ENCODE peak calls at places on chromosomes 16 and 17, in ten cellular contexts. One of them, this sample, is unnamed.

GRCh38 chr16:88314991-88315542 is 67.7 kb upstream of the ZNF469 start:
- DNase-seq in heart left ventricle: no peak
- DNase-seq in thyroid gland: no peak
- DNase-seq in endothelial cell: no peak
- DNase-seq in BE2C: no peak
- DNase-seq in AG04449: no peak
- DNase-seq in astrocyte of the cerebellum: no peak
- DNase-seq in HFFc6: no peak
- DNase-seq in spleen: no peak
- DNase-seq in heart right ventricle: no peak
- DNase-seq in this sample: no peak

GRCh38 chr16:12815361-12815760 is 11.7 kb upstream of the CPPED1 start:
- DNase-seq in heart left ventricle: no peak
- DNase-seq in thyroid gland: no peak
- DNase-seq in endothelial cell: no peak
- DNase-seq in BE2C: no peak
- DNase-seq in AG04449: no peak
- DNase-seq in astrocyte of the cerebellum: no peak
- DNase-seq in HFFc6: no peak
- DNase-seq in spleen: no peak
- DNase-seq in heart right ventricle: no peak
- DNase-seq in this sample: no peak

GRCh38 chr16:74997042-74997491 is 1.8 kb upstream of the ZNRF1 start:
- DNase-seq in heart left ventricle: no peak
- DNase-seq in thyroid gland: no peak
- DNase-seq in endothelial cell: no peak
- DNase-seq in BE2C: no peak
- DNase-seq in AG04449: no peak
- DNase-seq in astrocyte of the cerebellum: no peak
- DNase-seq in HFFc6: no peak
- DNase-seq in spleen: no peak
- DNase-seq in heart right ventricle: no peak
- DNase-seq in this sample: no peak

GRCh38 chr16:17345043-17345442 is 125.7 kb downstream of the XYLT1 start:
- DNase-seq in heart left ventricle: peak
- DNase-seq in thyroid gland: peak
- DNase-seq in endothelial cell: no peak
- DNase-seq in BE2C: no peak
- DNase-seq in AG04449: no peak
- DNase-seq in astrocyte of the cerebellum: no peak
- DNase-seq in HFFc6: no peak
- DNase-seq in spleen: no peak
- DNase-seq in heart right ventricle: peak
- DNase-seq in this sample: peak

GRCh38 chr17:38914741-38915638 is 10.4 kb upstream of the LASP1NB start:
- DNase-seq in heart left ventricle: no peak
- DNase-seq in thyroid gland: no peak
- DNase-seq in endothelial cell: no peak
- DNase-seq in BE2C: peak
- DNase-seq in AG04449: no peak
- DNase-seq in astrocyte of the cerebellum: no peak
- DNase-seq in HFFc6: no peak
- DNase-seq in spleen: peak
- DNase-seq in heart right ventricle: no peak
- DNase-seq in this sample: no peak

GRCh38 chr17:74203439-74204240 is at the start of gene RPL38:
- DNase-seq in heart left ventricle: peak
- DNase-seq in thyroid gland: peak
- DNase-seq in endothelial cell: peak
- DNase-seq in BE2C: peak
- DNase-seq in AG04449: peak
- DNase-seq in astrocyte of the cerebellum: peak
- DNase-seq in HFFc6: peak
- DNase-seq in spleen: peak
- DNase-seq in heart right ventricle: peak
- DNase-seq in this sample: peak

GRCh38 chr17:2924211-2924610 is 128.0 kb downstream of the RAP1GAP2 start:
- DNase-seq in heart left ventricle: no peak
- DNase-seq in thyroid gland: no peak
- DNase-seq in endothelial cell: no peak
- DNase-seq in BE2C: peak
- DNase-seq in AG04449: no peak
- DNase-seq in astrocyte of the cerebellum: no peak
- DNase-seq in HFFc6: no peak
- DNase-seq in spleen: no peak
- DNase-seq in heart right ventricle: no peak
- DNase-seq in this sample: no peak

GRCh38 chr17:63405741-63406261 is 40.3 kb downstream of the CYB561 start:
- DNase-seq in heart left ventricle: no peak
- DNase-seq in thyroid gland: no peak
- DNase-seq in endothelial cell: no peak
- DNase-seq in BE2C: no peak
- DNase-seq in AG04449: peak
- DNase-seq in astrocyte of the cerebellum: peak
- DNase-seq in HFFc6: peak
- DNase-seq in spleen: no peak
- DNase-seq in heart right ventricle: no peak
- DNase-seq in this sample: no peak

GRCh38 chr17:14228903-14229302 is 7.8 kb downstream of the CDRT15 start:
- DNase-seq in heart left ventricle: no peak
- DNase-seq in thyroid gland: no peak
- DNase-seq in endothelial cell: no peak
- DNase-seq in BE2C: no peak
- DNase-seq in AG04449: peak
- DNase-seq in astrocyte of the cerebellum: no peak
- DNase-seq in HFFc6: peak
- DNase-seq in spleen: no peak
- DNase-seq in heart right ventricle: no peak
- DNase-seq in this sample: no peak

GRCh38 chr17:520447-521167 is 168.0 kb upstream of the RPH3AL start:
- DNase-seq in heart left ventricle: no peak
- DNase-seq in thyroid gland: no peak
- DNase-seq in endothelial cell: no peak
- DNase-seq in BE2C: no peak
- DNase-seq in AG04449: no peak
- DNase-seq in astrocyte of the cerebellum: no peak
- DNase-seq in HFFc6: no peak
- DNase-seq in spleen: no peak
- DNase-seq in heart right ventricle: no peak
- DNase-seq in this sample: peak

GRCh38 chr17:9212376-9213310 is 191.3 kb downstream of the NTN1 start:
- DNase-seq in heart left ventricle: no peak
- DNase-seq in thyroid gland: no peak
- DNase-seq in endothelial cell: no peak
- DNase-seq in BE2C: no peak
- DNase-seq in AG04449: no peak
- DNase-seq in astrocyte of the cerebellum: no peak
- DNase-seq in HFFc6: no peak
- DNase-seq in spleen: peak
- DNase-seq in heart right ventricle: no peak
- DNase-seq in this sample: no peak

GRCh38 chr17:13076905-13077304 is 59.1 kb upstream of the ELAC2 start:
- DNase-seq in heart left ventricle: no peak
- DNase-seq in thyroid gland: no peak
- DNase-seq in endothelial cell: no peak
- DNase-seq in BE2C: no peak
- DNase-seq in AG04449: no peak
- DNase-seq in astrocyte of the cerebellum: no peak
- DNase-seq in HFFc6: no peak
- DNase-seq in spleen: no peak
- DNase-seq in heart right ventricle: no peak
- DNase-seq in this sample: no peak
- TF ChIP-seq CTCF in heart left ventricle: no peak
- TF ChIP-seq CTCF in thyroid gland: no peak
- TF ChIP-seq CTCF in endothelial cell: no peak
- TF ChIP-seq CTCF in BE2C: no peak
- TF ChIP-seq CTCF in AG04449: no peak
- TF ChIP-seq CTCF in astrocyte of the cerebellum: no peak
- TF ChIP-seq CTCF in HFFc6: no peak
- TF ChIP-seq CTCF in spleen: no peak
- TF ChIP-seq CTCF in heart right ventricle: no peak
- TF ChIP-seq CTCF in this sample: no peak

DNA sequence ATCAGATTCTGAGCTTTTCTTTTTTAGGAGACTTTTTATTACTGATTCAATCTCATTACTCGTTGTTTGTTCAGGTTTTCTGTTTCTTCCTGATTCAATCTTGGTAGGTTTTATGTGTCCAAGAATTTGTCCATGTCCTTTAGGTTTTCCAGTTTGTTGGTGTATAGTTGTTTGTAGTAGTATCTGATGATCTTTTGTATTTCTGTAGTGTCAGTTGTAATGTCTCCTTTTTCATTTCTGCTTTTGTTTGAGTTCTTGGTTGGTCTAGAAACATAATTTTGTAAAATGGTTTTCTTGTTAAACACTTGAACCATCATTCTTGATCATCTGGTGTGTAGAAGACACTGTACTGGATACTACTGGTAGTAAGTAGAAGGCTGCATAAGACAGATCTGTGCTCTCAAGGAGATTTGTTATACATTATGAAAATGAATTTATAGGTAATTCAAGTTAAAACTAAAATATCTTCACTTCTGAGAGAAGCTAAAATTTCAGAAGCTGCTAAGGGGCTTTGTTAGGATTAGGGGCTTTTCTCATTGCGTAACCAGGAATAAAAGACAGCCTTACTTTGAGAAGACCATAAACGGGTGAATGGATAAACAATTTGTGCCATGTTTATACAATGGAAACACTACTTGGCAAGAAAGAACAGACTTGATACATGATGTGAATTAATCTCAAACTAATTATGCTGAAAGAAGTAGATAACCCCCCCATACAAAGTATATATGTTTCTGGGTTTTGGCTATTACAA is 44.0 kb downstream of the NSRP1 start:
- DNase-seq in heart left ventricle: no peak
- DNase-seq in thyroid gland: no peak
- DNase-seq in endothelial cell: no peak
- DNase-seq in BE2C: no peak
- DNase-seq in AG04449: no peak
- DNase-seq in astrocyte of the cerebellum: no peak
- DNase-seq in HFFc6: no peak
- DNase-seq in spleen: no peak
- DNase-seq in heart right ventricle: no peak
- DNase-seq in this sample: no peak
- TF ChIP-seq CTCF in heart left ventricle: no peak
- TF ChIP-seq CTCF in thyroid gland: no peak
- TF ChIP-seq CTCF in endothelial cell: no peak
- TF ChIP-seq CTCF in BE2C: no peak
- TF ChIP-seq CTCF in AG04449: no peak
- TF ChIP-seq CTCF in astrocyte of the cerebellum: no peak
- TF ChIP-seq CTCF in HFFc6: no peak
- TF ChIP-seq CTCF in spleen: no peak
- TF ChIP-seq CTCF in heart right ventricle: no peak
- TF ChIP-seq CTCF in this sample: no peak

GRCh38 chr16:73140944-73141343 is 93.0 kb upstream of the ZFHX3 start:
- DNase-seq in heart left ventricle: no peak
- DNase-seq in thyroid gland: no peak
- DNase-seq in endothelial cell: no peak
- DNase-seq in BE2C: no peak
- DNase-seq in AG04449: no peak
- DNase-seq in astrocyte of the cerebellum: no peak
- DNase-seq in HFFc6: no peak
- DNase-seq in spleen: no peak
- DNase-seq in heart right ventricle: no peak
- DNase-seq in this sample: no peak
- TF ChIP-seq CTCF in heart left ventricle: no peak
- TF ChIP-seq CTCF in thyroid gland: no peak
- TF ChIP-seq CTCF in endothelial cell: no peak
- TF ChIP-seq CTCF in BE2C: no peak
- TF ChIP-seq CTCF in AG04449: no peak
- TF ChIP-seq CTCF in astrocyte of the cerebellum: no peak
- TF ChIP-seq CTCF in HFFc6: no peak
- TF ChIP-seq CTCF in spleen: no peak
- TF ChIP-seq CTCF in heart right ventricle: no peak
- TF ChIP-seq CTCF in this sample: no peak

GRCh38 chr17:67063146-67063545 is 18.8 kb downstream of the CACNG1 start:
- DNase-seq in heart left ventricle: no peak
- DNase-seq in thyroid gland: no peak
- DNase-seq in endothelial cell: no peak
- DNase-seq in BE2C: no peak
- DNase-seq in AG04449: no peak
- DNase-seq in astrocyte of the cerebellum: no peak
- DNase-seq in HFFc6: peak
- DNase-seq in spleen: no peak
- DNase-seq in heart right ventricle: no peak
- DNase-seq in this sample: no peak

GRCh38 chr17:67067571-67068517 is 23.5 kb downstream of the CACNG1 start:
- DNase-seq in heart left ventricle: no peak
- DNase-seq in thyroid gland: no peak
- DNase-seq in endothelial cell: no peak
- DNase-seq in BE2C: no peak
- DNase-seq in AG04449: no peak
- DNase-seq in astrocyte of the cerebellum: no peak
- DNase-seq in HFFc6: no peak
- DNase-seq in spleen: no peak
- DNase-seq in heart right ventricle: no peak
- DNase-seq in this sample: no peak

GRCh38 chr17:67069591-67070136 is 25.3 kb downstream of the CACNG1 start:
- DNase-seq in heart left ventricle: no peak
- DNase-seq in thyroid gland: no peak
- DNase-seq in endothelial cell: no peak
- DNase-seq in BE2C: no peak
- DNase-seq in AG04449: no peak
- DNase-seq in astrocyte of the cerebellum: no peak
- DNase-seq in HFFc6: no peak
- DNase-seq in spleen: no peak
- DNase-seq in heart right ventricle: no peak
- DNase-seq in this sample: no peak

GRCh38 chr17:67068999-67069398 is 24.6 kb downstream of the CACNG1 start:
- DNase-seq in heart left ventricle: no peak
- DNase-seq in thyroid gland: no peak
- DNase-seq in endothelial cell: no peak
- DNase-seq in BE2C: no peak
- DNase-seq in AG04449: no peak
- DNase-seq in astrocyte of the cerebellum: no peak
- DNase-seq in HFFc6: no peak
- DNase-seq in spleen: no peak
- DNase-seq in heart right ventricle: no peak
- DNase-seq in this sample: no peak

GRCh38 chr17:67066717-67067116 is 22.4 kb downstream of the CACNG1 start:
- DNase-seq in heart left ventricle: no peak
- DNase-seq in thyroid gland: no peak
- DNase-seq in endothelial cell: no peak
- DNase-seq in BE2C: no peak
- DNase-seq in AG04449: no peak
- DNase-seq in astrocyte of the cerebellum: no peak
- DNase-seq in HFFc6: no peak
- DNase-seq in spleen: no peak
- DNase-seq in heart right ventricle: no peak
- DNase-seq in this sample: no peak
- TF ChIP-seq CTCF in heart left ventricle: no peak
- TF ChIP-seq CTCF in thyroid gland: no peak
- TF ChIP-seq CTCF in endothelial cell: no peak
- TF ChIP-seq CTCF in BE2C: no peak
- TF ChIP-seq CTCF in AG04449: no peak
- TF ChIP-seq CTCF in astrocyte of the cerebellum: no peak
- TF ChIP-seq CTCF in HFFc6: no peak
- TF ChIP-seq CTCF in spleen: no peak
- TF ChIP-seq CTCF in heart right ventricle: no peak
- TF ChIP-seq CTCF in this sample: no peak

DNA sequence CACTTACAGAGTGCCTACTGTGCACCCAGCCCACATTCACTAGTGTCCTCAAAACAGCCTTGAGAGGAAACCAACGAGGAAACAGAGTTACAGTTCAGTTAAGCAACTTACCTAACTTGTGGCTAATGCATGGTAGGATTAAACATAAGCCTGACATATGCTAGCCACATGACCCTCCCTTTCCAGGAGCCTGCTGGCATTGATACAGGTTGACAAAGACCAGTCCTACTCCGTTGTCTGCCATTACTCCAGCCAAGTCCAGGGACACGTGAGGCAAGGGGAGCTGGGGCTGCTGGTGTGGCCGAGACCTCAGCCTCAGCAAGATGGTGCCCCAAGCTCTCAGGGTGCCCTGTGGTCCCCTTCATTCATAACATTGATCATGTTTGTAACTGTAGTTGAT is 37.9 kb downstream of the SNX20 start:
- DNase-seq in heart left ventricle: no peak
- DNase-seq in thyroid gland: no peak
- DNase-seq in endothelial cell: no peak
- DNase-seq in BE2C: no peak
- DNase-seq in AG04449: no peak
- DNase-seq in astrocyte of the cerebellum: no peak
- DNase-seq in HFFc6: no peak
- DNase-seq in spleen: no peak
- DNase-seq in heart right ventricle: no peak
- DNase-seq in this sample: no peak
- TF ChIP-seq CTCF in heart left ventricle: no peak
- TF ChIP-seq CTCF in thyroid gland: no peak
- TF ChIP-seq CTCF in endothelial cell: no peak
- TF ChIP-seq CTCF in BE2C: no peak
- TF ChIP-seq CTCF in AG04449: no peak
- TF ChIP-seq CTCF in astrocyte of the cerebellum: no peak
- TF ChIP-seq CTCF in HFFc6: no peak
- TF ChIP-seq CTCF in spleen: no peak
- TF ChIP-seq CTCF in heart right ventricle: no peak
- TF ChIP-seq CTCF in this sample: no peak

This sample was measured in CD14-positive monocyte.